ENCODE peak calls at places on chromosomes 3 and 15, in five cellular contexts. One of them, this sample, is unnamed.

GRCh38 chr3:8328971-8329370 is 172.7 kb upstream of the LMCD1 start:
- DNase-seq in H9: no peak
- DNase-seq in cardiac muscle cell: no peak
- DNase-seq in heart right ventricle: no peak
- DNase-seq in upper lobe of right lung: no peak
- DNase-seq in this sample: no peak

GRCh38 chr3:184332370-184333090 is 4.9 kb upstream of the FAM131A start:
- DNase-seq in H9: no peak
- DNase-seq in cardiac muscle cell: peak
- DNase-seq in heart right ventricle: no peak
- DNase-seq in upper lobe of right lung: no peak
- DNase-seq in this sample: peak

GRCh38 chr3:29239377-29239776 is 41.5 kb upstream of the RBMS3 start:
- DNase-seq in H9: no peak
- DNase-seq in cardiac muscle cell: peak
- DNase-seq in heart right ventricle: no peak
- DNase-seq in upper lobe of right lung: no peak
- DNase-seq in this sample: no peak

GRCh38 chr3:187706966-187707365 is 4.6 kb upstream of the RTP2 start:
- DNase-seq in H9: no peak
- DNase-seq in cardiac muscle cell: peak
- DNase-seq in heart right ventricle: no peak
- DNase-seq in upper lobe of right lung: no peak
- DNase-seq in this sample: no peak

GRCh38 chr15:69750253-69750652 is 297.6 kb downstream of the RPLP1 start:
- DNase-seq in H9: no peak
- DNase-seq in cardiac muscle cell: no peak
- DNase-seq in heart right ventricle: no peak
- DNase-seq in upper lobe of right lung: no peak
- DNase-seq in this sample: no peak

GRCh38 chr3:137121704-137122314 is 164.0 kb downstream of the IL20RB start:
- DNase-seq in H9: peak
- DNase-seq in cardiac muscle cell: peak
- DNase-seq in heart right ventricle: no peak
- DNase-seq in upper lobe of right lung: no peak
- DNase-seq in this sample: peak

GRCh38 chr3:425094-425493 is 228.5 kb downstream of the CHL1 start:
- DNase-seq in H9: no peak
- DNase-seq in cardiac muscle cell: no peak
- DNase-seq in heart right ventricle: no peak
- DNase-seq in upper lobe of right lung: no peak
- DNase-seq in this sample: no peak

GRCh38 chr3:8982509-8982908 is 19.2 kb upstream of the RAD18 start:
- DNase-seq in H9: no peak
- DNase-seq in cardiac muscle cell: peak
- DNase-seq in heart right ventricle: no peak
- DNase-seq in upper lobe of right lung: no peak
- DNase-seq in this sample: no peak

GRCh38 chr3:45712434-45713110 is 23.4 kb downstream of the SACM1L start:
- DNase-seq in H9: no peak
- DNase-seq in cardiac muscle cell: no peak
- DNase-seq in heart right ventricle: no peak
- DNase-seq in upper lobe of right lung: no peak
- DNase-seq in this sample: no peak

GRCh38 chr15:47184405-47185221 is 532.7 kb upstream of the SEMA6D start:
- DNase-seq in H9: peak
- DNase-seq in cardiac muscle cell: peak
- DNase-seq in heart right ventricle: peak
- DNase-seq in upper lobe of right lung: peak
- DNase-seq in this sample: no peak

GRCh38 chr15:59814409-59814808 is 125.3 kb upstream of the BNIP2 start:
- DNase-seq in H9: no peak
- DNase-seq in cardiac muscle cell: no peak
- DNase-seq in heart right ventricle: no peak
- DNase-seq in upper lobe of right lung: no peak
- DNase-seq in this sample: no peak

GRCh38 chr3:156609546-156609945 is 54.6 kb upstream of the SSR3 start:
- DNase-seq in H9: no peak
- DNase-seq in cardiac muscle cell: no peak
- DNase-seq in heart right ventricle: no peak
- DNase-seq in upper lobe of right lung: no peak
- DNase-seq in this sample: no peak

GRCh38 chr3:172438181-172438580 is 10.1 kb downstream of the GHSR start:
- DNase-seq in H9: no peak
- DNase-seq in cardiac muscle cell: no peak
- DNase-seq in heart right ventricle: no peak
- DNase-seq in upper lobe of right lung: no peak
- DNase-seq in this sample: no peak

GRCh38 chr15:55791576-55792400 is 48.8 kb upstream of the PRTG start:
- DNase-seq in H9: no peak
- DNase-seq in cardiac muscle cell: peak
- DNase-seq in heart right ventricle: no peak
- DNase-seq in upper lobe of right lung: peak
- DNase-seq in this sample: peak

GRCh38 chr3:188518416-188518815 is 364.5 kb downstream of the LPP start:
- DNase-seq in H9: no peak
- DNase-seq in cardiac muscle cell: no peak
- DNase-seq in heart right ventricle: no peak
- DNase-seq in upper lobe of right lung: no peak
- DNase-seq in this sample: no peak

GRCh38 chr3:126961191-126961790 is 21.6 kb upstream of the PLXNA1 start:
- DNase-seq in H9: no peak
- DNase-seq in cardiac muscle cell: peak
- DNase-seq in heart right ventricle: peak
- DNase-seq in upper lobe of right lung: peak
- DNase-seq in this sample: no peak

GRCh38 chr3:147758786-147759185 is 349.6 kb downstream of the ZIC1 start:
- DNase-seq in H9: no peak
- DNase-seq in cardiac muscle cell: no peak
- DNase-seq in heart right ventricle: no peak
- DNase-seq in upper lobe of right lung: no peak
- DNase-seq in this sample: no peak

GRCh38 chr3:120048355-120048754 is 45.9 kb downstream of the GSK3B start:
- DNase-seq in H9: no peak
- DNase-seq in cardiac muscle cell: peak
- DNase-seq in heart right ventricle: no peak
- DNase-seq in upper lobe of right lung: no peak
- DNase-seq in this sample: no peak

GRCh38 chr3:88203537-88204143 is 53.9 kb downstream of the C3orf38 start:
- DNase-seq in H9: peak
- DNase-seq in cardiac muscle cell: peak
- DNase-seq in heart right ventricle: peak
- DNase-seq in upper lobe of right lung: no peak
- DNase-seq in this sample: peak

GRCh38 chr15:101481917-101482525 is 7.5 kb downstream of the PCSK6 start:
- DNase-seq in H9: no peak
- DNase-seq in cardiac muscle cell: no peak
- DNase-seq in heart right ventricle: no peak
- DNase-seq in upper lobe of right lung: no peak
- DNase-seq in this sample: no peak

GRCh38 chr3:12813967-12814366 is 17.5 kb downstream of the CAND2 start:
- DNase-seq in H9: no peak
- DNase-seq in cardiac muscle cell: no peak
- DNase-seq in heart right ventricle: no peak
- DNase-seq in upper lobe of right lung: no peak
- DNase-seq in this sample: no peak

GRCh38 chr15:75809986-75810750 is 33.1 kb upstream of the UBE2Q2 start:
- DNase-seq in H9: peak
- DNase-seq in cardiac muscle cell: peak
- DNase-seq in heart right ventricle: no peak
- DNase-seq in upper lobe of right lung: no peak
- DNase-seq in this sample: peak

GRCh38 chr15:51074926-51075325 is 19.8 kb downstream of the TNFAIP8L3 start:
- DNase-seq in H9: no peak
- DNase-seq in cardiac muscle cell: no peak
- DNase-seq in heart right ventricle: no peak
- DNase-seq in upper lobe of right lung: no peak
- DNase-seq in this sample: no peak

DNA sequence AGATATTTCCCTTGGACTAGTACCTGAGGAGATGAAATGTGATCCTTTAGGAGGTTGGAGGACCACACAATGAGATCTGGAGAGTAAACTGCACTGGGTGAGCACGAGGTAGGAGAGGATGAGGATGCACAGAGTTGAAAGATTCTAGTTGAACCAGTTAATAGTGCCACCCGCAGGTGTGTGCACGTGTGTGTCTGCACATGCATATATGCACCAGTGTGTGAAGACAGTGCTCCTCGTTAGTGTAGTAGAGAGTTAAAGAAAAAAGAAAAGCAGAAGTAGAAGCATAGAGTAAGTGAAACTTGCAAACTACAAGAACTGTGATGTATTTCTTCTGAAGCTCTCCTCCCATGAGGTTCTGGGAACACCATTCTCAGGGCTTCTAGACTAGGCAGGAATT is 8.4 kb downstream of the MED12L start:
- DNase-seq in H9: no peak
- DNase-seq in cardiac muscle cell: no peak
- DNase-seq in heart right ventricle: no peak
- DNase-seq in upper lobe of right lung: no peak
- DNase-seq in this sample: no peak
- TF ChIP-seq CTCF in H9: no peak
- TF ChIP-seq CTCF in cardiac muscle cell: no peak
- TF ChIP-seq CTCF in heart right ventricle: no peak
- TF ChIP-seq CTCF in upper lobe of right lung: no peak
- TF ChIP-seq CTCF in this sample: no peak

GRCh38 chr3:63400259-63400860 is 122.3 kb downstream of the SYNPR start:
- DNase-seq in H9: no peak
- DNase-seq in cardiac muscle cell: peak
- DNase-seq in heart right ventricle: no peak
- DNase-seq in upper lobe of right lung: no peak
- DNase-seq in this sample: no peak

GRCh38 chr3:63405882-63406281 is 127.8 kb downstream of the SYNPR start:
- DNase-seq in H9: no peak
- DNase-seq in cardiac muscle cell: no peak
- DNase-seq in heart right ventricle: no peak
- DNase-seq in upper lobe of right lung: no peak
- DNase-seq in this sample: peak
- TF ChIP-seq CTCF in H9: peak
- TF ChIP-seq CTCF in cardiac muscle cell: no peak
- TF ChIP-seq CTCF in heart right ventricle: no peak
- TF ChIP-seq CTCF in upper lobe of right lung: no peak
- TF ChIP-seq CTCF in this sample: no peak

DNA sequence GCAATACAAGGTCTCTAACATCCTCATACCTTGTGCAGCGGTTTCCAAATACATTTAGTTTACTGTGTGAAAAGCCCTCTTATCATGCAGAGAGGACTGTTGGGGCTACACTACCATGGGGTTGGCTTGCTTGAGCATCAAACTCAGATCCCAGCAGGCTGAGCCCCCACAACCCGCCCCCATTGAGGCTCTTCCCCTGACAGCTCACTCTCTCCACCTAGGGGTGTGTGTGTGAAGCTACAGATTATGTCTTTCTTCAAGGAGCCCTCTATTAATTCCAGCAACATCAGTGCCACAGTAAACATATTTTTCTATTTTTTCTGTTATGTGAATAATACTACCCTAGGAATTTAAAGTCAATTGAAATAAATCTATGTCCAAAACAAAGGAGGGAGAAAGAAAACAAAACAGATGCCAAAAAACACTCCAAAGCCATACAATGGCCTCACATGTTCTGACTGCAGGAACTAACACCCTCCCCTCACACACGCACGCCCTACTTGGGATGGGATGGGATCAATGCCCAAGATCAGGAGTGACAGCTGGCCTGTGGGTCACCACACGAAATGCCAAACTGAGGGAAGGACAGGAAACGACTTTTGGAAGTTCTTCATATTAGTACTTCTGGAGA is 14.7 kb downstream of the TM4SF4 start:
- DNase-seq in H9: peak
- DNase-seq in cardiac muscle cell: peak
- DNase-seq in heart right ventricle: no peak
- DNase-seq in upper lobe of right lung: no peak
- DNase-seq in this sample: peak
- TF ChIP-seq CTCF in H9: peak
- TF ChIP-seq CTCF in cardiac muscle cell: peak
- TF ChIP-seq CTCF in heart right ventricle: peak
- TF ChIP-seq CTCF in upper lobe of right lung: peak
- TF ChIP-seq CTCF in this sample: peak

GRCh38 chr15:45155739-45156138 is 25.9 kb downstream of the DUOX1 start:
- DNase-seq in H9: no peak
- DNase-seq in cardiac muscle cell: no peak
- DNase-seq in heart right ventricle: no peak
- DNase-seq in upper lobe of right lung: no peak
- DNase-seq in this sample: no peak

GRCh38 chr15:45162771-45163507 is 24.8 kb downstream of the SHF start:
- DNase-seq in H9: peak
- DNase-seq in cardiac muscle cell: peak
- DNase-seq in heart right ventricle: peak
- DNase-seq in upper lobe of right lung: peak
- DNase-seq in this sample: peak

GRCh38 chr15:45161666-45162065 is 26.1 kb downstream of the SHF start:
- DNase-seq in H9: no peak
- DNase-seq in cardiac muscle cell: no peak
- DNase-seq in heart right ventricle: no peak
- DNase-seq in upper lobe of right lung: no peak
- DNase-seq in this sample: no peak

GRCh38 chr15:45157056-45157455 is 27.3 kb downstream of the DUOX1 start:
- DNase-seq in H9: no peak
- DNase-seq in cardiac muscle cell: peak
- DNase-seq in heart right ventricle: no peak
- DNase-seq in upper lobe of right lung: no peak
- DNase-seq in this sample: no peak

DNA sequence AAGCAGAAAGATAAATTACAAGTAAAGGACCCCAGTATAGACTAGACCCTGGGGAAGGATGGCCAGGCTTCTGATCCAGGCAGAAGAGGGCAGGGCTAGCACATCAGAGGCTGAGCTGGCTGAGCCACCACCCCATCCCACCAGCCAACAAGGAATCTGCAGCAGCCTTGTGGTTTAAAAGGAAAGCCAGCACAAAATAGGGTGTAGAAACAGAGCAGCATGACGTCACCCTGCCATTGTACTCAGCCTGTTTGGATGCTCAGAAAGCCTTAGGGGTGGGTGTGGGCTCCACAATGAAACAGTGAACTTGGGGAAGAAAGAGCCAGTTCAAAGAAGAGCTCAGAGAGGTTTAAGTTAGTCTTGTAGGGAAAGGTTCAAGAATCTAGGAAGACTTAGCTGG is 28.2 kb downstream of the DUOX1 start:
- DNase-seq in H9: no peak
- DNase-seq in cardiac muscle cell: peak
- DNase-seq in heart right ventricle: no peak
- DNase-seq in upper lobe of right lung: no peak
- DNase-seq in this sample: no peak
- TF ChIP-seq CTCF in H9: no peak
- TF ChIP-seq CTCF in cardiac muscle cell: no peak
- TF ChIP-seq CTCF in heart right ventricle: no peak
- TF ChIP-seq CTCF in upper lobe of right lung: no peak
- TF ChIP-seq CTCF in this sample: no peak

DNA sequence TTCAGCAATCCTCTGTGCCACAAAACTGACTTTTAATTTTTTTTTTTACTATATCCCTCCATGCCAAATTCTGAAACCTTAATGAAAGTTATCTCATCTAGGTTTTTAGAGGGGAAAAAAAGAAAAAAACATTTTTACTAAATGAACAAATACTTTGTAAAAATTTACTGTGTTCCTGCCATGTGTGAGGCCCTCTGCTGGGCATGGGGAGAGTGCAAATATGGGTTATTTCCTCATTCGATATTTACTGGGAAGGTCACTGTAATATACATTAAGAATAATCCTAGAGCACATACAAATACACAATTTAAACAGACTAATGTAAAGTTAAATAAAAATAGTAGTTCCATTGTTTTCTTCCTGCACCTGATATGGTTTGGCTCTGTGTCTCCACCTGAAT is 215.0 kb downstream of the GRM7 start:
- DNase-seq in H9: no peak
- DNase-seq in cardiac muscle cell: no peak
- DNase-seq in heart right ventricle: no peak
- DNase-seq in upper lobe of right lung: no peak
- DNase-seq in this sample: no peak
- TF ChIP-seq CTCF in H9: peak
- TF ChIP-seq CTCF in cardiac muscle cell: no peak
- TF ChIP-seq CTCF in heart right ventricle: no peak
- TF ChIP-seq CTCF in upper lobe of right lung: no peak
- TF ChIP-seq CTCF in this sample: no peak

This sample was measured in Calu3.